ENCODE peak calls at places on chromosomes 3 and 15, in seven cellular contexts. I is heart left ventricle, F is upper lobe of left lung, M is heart right ventricle, B is B cell, Y is Peyer's patch, N is HT1080. W is an unnamed sample.
A peak's percentile ranks its signal among the peaks of the same experiment; 100 is the strongest.

GRCh38 chr3:39264053-39264452 is 15.8 kb downstream of the CX3CR1 start:
- DNase-seq in I (no peak), F (no peak), M (no peak), B (peak; percentile 65), Y (peak; percentile 58), N (no peak), W (no peak)

GRCh38 chr15:75230016-75230343 is 28.2 kb upstream of the GOLGA6C start:
- DNase-seq in I (no peak), F (no peak), M (no peak), B (no peak), Y (no peak), N (no peak), W (no peak)

GRCh38 chr15:89377042-89377841 is 42.6 kb upstream of the POLG start:
- DNase-seq in I (no peak), F (no peak), M (no peak), B (no peak), Y (no peak), N (no peak), W (no peak)

GRCh38 chr15:28930476-28931291 is 44.9 kb downstream of the APBA2 start:
- DNase-seq in I (no peak), F (no peak), M (no peak), B (no peak), Y (no peak), N (no peak), W (no peak)

GRCh38 chr3:80554304-80554703 is 786.5 kb upstream of the ROBO1 start:
- DNase-seq in I (no peak), F (no peak), M (no peak), B (no peak), Y (no peak), N (no peak), W (no peak)

GRCh38 chr3:113264249-113264648 is 52.9 kb downstream of the BOC start:
- DNase-seq in I (no peak), F (no peak), M (no peak), B (no peak), Y (no peak), N (no peak), W (no peak)

GRCh38 chr3:141250342-141250741 is 18.7 kb downstream of the PXYLP1 start:
- DNase-seq in I (no peak), F (no peak), M (no peak), B (no peak), Y (no peak), N (no peak), W (no peak)

GRCh38 chr3:170534232-170534631 is 51.6 kb downstream of the SLC7A14 start:
- DNase-seq in I (no peak), F (no peak), M (no peak), B (no peak), Y (no peak), N (no peak), W (no peak)

GRCh38 chr3:48432411-48433371 is 2.8 kb upstream of the PLXNB1 start:
- DNase-seq in I (no peak), F (no peak), M (no peak), B (no peak), Y (peak; percentile 62), N (no peak), W (no peak)

GRCh38 chr3:195240171-195240701 is 30.7 kb downstream of the XXYLT1 start:
- DNase-seq in I (no peak), F (peak; percentile 19), M (peak; percentile 42), B (no peak), Y (peak; percentile 30), N (no peak), W (no peak)

GRCh38 chr3:42803800-42804112 is 534 bp downstream of the HIGD1A start:
- DNase-seq in I (peak; percentile 77), F (peak; percentile 44), M (peak; percentile 60), B (no peak), Y (peak; percentile 59), N (peak; percentile 41), W (no peak)

GRCh38 chr3:58059349-58060321 is 51.4 kb downstream of the FLNB start:
- DNase-seq in I (no peak), F (no peak), M (no peak), B (no peak), Y (peak; percentile 68), N (peak; percentile 53), W (peak; percentile 42)

GRCh38 chr3:4985330-4986174 is 6.3 kb downstream of the BHLHE40 start:
- DNase-seq in I (no peak), F (no peak), M (no peak), B (no peak), Y (no peak), N (peak; percentile 67), W (no peak)

GRCh38 chr3:20700702-20701101 is 514.7 kb upstream of the SGO1 start:
- DNase-seq in I (no peak), F (no peak), M (no peak), B (no peak), Y (no peak), N (no peak), W (no peak)

GRCh38 chr15:78242128-78242527 is 7.8 kb upstream of the ACSBG1 start:
- DNase-seq in I (no peak), F (no peak), M (no peak), B (no peak), Y (peak; percentile 72), N (no peak), W (no peak)

GRCh38 chr3:150132101-150132749 is 161.5 kb upstream of the PFN2 start:
- DNase-seq in I (no peak), F (no peak), M (no peak), B (peak; percentile 1), Y (no peak), N (peak; percentile 55), W (no peak)

GRCh38 chr3:33525232-33525631 is 85.0 kb upstream of the UBP1 start:
- DNase-seq in I (no peak), F (no peak), M (no peak), B (no peak), Y (no peak), N (no peak), W (no peak)

GRCh38 chr15:81981888-81982287 is 63.9 kb downstream of the MEX3B start:
- DNase-seq in I (no peak), F (no peak), M (no peak), B (no peak), Y (no peak), N (no peak), W (no peak)

GRCh38 chr15:70093070-70093469 is 4.6 kb downstream of the TLE3 start:
- DNase-seq in I (no peak), F (no peak), M (no peak), B (no peak), Y (no peak), N (no peak), W (no peak)

GRCh38 chr3:59717679-59718205 is 667.9 kb upstream of the CFAP20DC start:
- DNase-seq in I (no peak), F (no peak), M (no peak), B (no peak), Y (no peak), N (no peak), W (no peak)

GRCh38 chr3:7977245-7978103 is 524.1 kb upstream of the LMCD1 start:
- DNase-seq in I (no peak), F (no peak), M (no peak), B (no peak), Y (no peak), N (peak; percentile 26), W (no peak)

GRCh38 chr3:56787784-56788256 is 13.9 kb downstream of the ARHGEF3 start:
- DNase-seq in I (no peak), F (peak; percentile 62), M (no peak), B (no peak), Y (peak; percentile 80), N (no peak), W (no peak)

GRCh38 chr3:71389911-71390573 is 193.5 kb downstream of the FOXP1 start:
- DNase-seq in I (peak; percentile 70), F (peak; percentile 77), M (peak; percentile 28), B (peak; percentile 42), Y (peak; percentile 71), N (peak; percentile 79), W (peak; percentile 64)

GRCh38 chr3:126350502-126351085 is 6.6 kb downstream of the KLF15 start:
- DNase-seq in I (peak; percentile 20), F (peak; percentile 20), M (no peak), B (no peak), Y (peak; percentile 36), N (no peak), W (no peak)

GRCh38 chr3:179348325-179349013 is 960 bp downstream of the MFN1 start:
- DNase-seq in I (no peak), F (peak; percentile 40), M (no peak), B (peak; percentile 70), Y (no peak), N (no peak), W (no peak)

GRCh38 chr15:57340673-57341259 is 35.5 kb upstream of the CGNL1 start:
- DNase-seq in I (no peak), F (peak; percentile 46), M (no peak), B (peak; percentile 67), Y (peak; percentile 67), N (peak; percentile 56), W (no peak)

GRCh38 chr3:53570709-53571108 is 76.3 kb downstream of the CACNA1D start:
- DNase-seq in I (no peak), F (peak; percentile 91), M (no peak), B (no peak), Y (no peak), N (peak; percentile 28), W (no peak)